ENCODE peak calls at places on chromosome 12, in five cellular contexts. F is CD4-positive, CD25-positive, alpha-beta regulatory T cell; H is activated T-helper 9 cell treated with anti-CD3 and anti-CD28 coated beads, Interleukin-2, amount 50 U/mL, for 16 hours; C is stimulated activated CD4-positive, alpha-beta T cell treated with anti-CD3 and anti-CD28 coated beads, Interleukin-15, amount 100 ng/mL, for 1 hour; E is fibroblast of gingiva. Q is an unnamed sample.

GRCh38 chr12:66055837-66056319 is 74.7 kb downstream of the LLPH start:
- DNase-seq in E (peak), F (no peak), H (no peak), C (no peak), Q (no peak)

GRCh38 chr12:64609543-64610091 is 678 bp upstream of the RASSF3 start:
- DNase-seq in E (no peak), H (no peak), C (no peak), F (no peak), Q (peak)

GRCh38 chr12:12723681-12724420 is 6.7 kb downstream of the CDKN1B start:
- DNase-seq in E (no peak), H (peak), C (no peak), F (peak), Q (peak)

GRCh38 chr12:96448287-96448686 is 41.1 kb upstream of the CFAP54 start:
- DNase-seq in C (no peak), H (no peak), F (no peak), E (no peak), Q (no peak)

GRCh38 chr12:4267904-4268548 is 5.5 kb upstream of the CCND2 start:
- DNase-seq in C (no peak), H (no peak), E (no peak), F (no peak), Q (no peak)

GRCh38 chr12:75599061-75599460 is 87.7 kb upstream of the KRR1 start:
- DNase-seq in F (no peak), C (no peak), E (peak), H (no peak), Q (no peak)

GRCh38 chr12:123270380-123271181 is 1.1 kb downstream of the CDK2AP1 start:
- DNase-seq in H (no peak), E (peak), F (no peak), C (no peak), Q (no peak)

GRCh38 chr12:109393437-109394345 is 46.0 kb downstream of the MYO1H start:
- DNase-seq in E (peak), H (no peak), C (no peak), F (peak), Q (peak)

GRCh38 chr12:43044241-43044640 is 454.7 kb upstream of the PRICKLE1 start:
- DNase-seq in H (no peak), E (peak), F (no peak), C (no peak), Q (no peak)

GRCh38 chr12:4810219-4810671 is 90.0 kb downstream of the GALNT8 start:
- DNase-seq in E (no peak), F (no peak), H (no peak), C (no peak), Q (no peak)

GRCh38 chr12:68538722-68539614 is 71.7 kb upstream of the RAP1B start:
- DNase-seq in E (peak), C (no peak), H (peak), F (no peak), Q (peak)

GRCh38 chr12:89844539-89844938 is 135.9 kb upstream of the ATP2B1 start:
- DNase-seq in E (no peak), F (no peak), H (no peak), C (no peak), Q (no peak)

GRCh38 chr12:106950591-106950990 is 5.1 kb upstream of the TMEM263 start:
- DNase-seq in H (no peak), F (no peak), C (no peak), E (no peak), Q (no peak)

GRCh38 chr12:10540776-10541205 is 35.1 kb downstream of the EIF2S3B start:
- DNase-seq in C (no peak), F (no peak), E (peak), H (no peak), Q (no peak)

GRCh38 chr12:54251667-54252284 is 28.1 kb downstream of the CBX5 start:
- DNase-seq in E (peak), C (no peak), F (peak), H (no peak), Q (peak)

GRCh38 chr12:15772405-15773018 is 16.7 kb downstream of the EPS8 start:
- DNase-seq in F (no peak), C (no peak), H (no peak), E (peak), Q (no peak)

GRCh38 chr12:42871831-42872230 is 282.3 kb upstream of the PRICKLE1 start:
- DNase-seq in F (no peak), E (no peak), H (no peak), C (no peak), Q (no peak)

GRCh38 chr12:57521475-57522018 is 1.1 kb upstream of the MBD6 start:
- DNase-seq in E (no peak), H (no peak), C (no peak), F (no peak), Q (no peak)

GRCh38 chr12:73935817-73936216 is 601.8 kb upstream of the ATXN7L3B start:
- DNase-seq in H (no peak), F (no peak), E (no peak), C (no peak), Q (no peak)

GRCh38 chr12:130873106-130873795 is 1.4 kb downstream of the RAN start:
- DNase-seq in F (no peak), C (no peak), E (no peak), H (no peak), Q (no peak)

GRCh38 chr12:6072302-6072752 is 52.1 kb downstream of the VWF start:
- DNase-seq in F (no peak), E (peak), H (no peak), C (no peak), Q (no peak)

GRCh38 chr12:62895351-62895750 is 39.6 kb downstream of the PPM1H start:
- DNase-seq in E (no peak), C (no peak), F (no peak), H (no peak), Q (no peak)

GRCh38 chr12:97425380-97425779 is 37.2 kb upstream of the RMST start:
- DNase-seq in E (no peak), H (no peak), F (no peak), C (no peak), Q (no peak)

GRCh38 chr12:3700861-3701260 is 52.0 kb downstream of the CRACR2A start:
- DNase-seq in H (no peak), C (no peak), E (peak), F (no peak), Q (no peak)